ENCODE peak calls at places on chromosomes 1 and 21, in ten cellular contexts. G, R, Q, X, T, B, P, Z, I and S are unnamed samples.

GRCh38 chr1:153312569-153313186 is at the start of gene PGLYRP3:
- DNase-seq in G (no peak), R (peak), Q (no peak), X (no peak), T (no peak), B (no peak), P (peak), Z (peak), I (no peak), S (no peak)

GRCh38 chr21:17660449-17660848 is 47.7 kb upstream of the BTG3 start:
- DNase-seq in G (no peak), R (no peak), Q (no peak), X (no peak), T (no peak), B (no peak), P (no peak), Z (no peak), I (no peak), S (no peak)

GRCh38 chr1:11893907-11894251 is 32.3 kb downstream of the KIAA2013 start:
- DNase-seq in G (no peak), R (no peak), Q (peak), X (peak), T (no peak), B (peak), P (peak), Z (peak), I (no peak), S (peak)

GRCh38 chr1:53129891-53130597 is 12.4 kb downstream of the SLC1A7 start:
- DNase-seq in G (peak), R (no peak), Q (no peak), X (no peak), T (no peak), B (peak), P (no peak), Z (no peak), I (peak), S (peak)

GRCh38 chr21:34886554-34887385 is 162.3 kb downstream of the RUNX1 start:
- DNase-seq in G (no peak), R (peak), Q (peak), X (peak), T (no peak), B (peak), P (peak), Z (no peak), I (peak), S (peak)

GRCh38 chr1:167227934-167228378 is 7.3 kb downstream of the POU2F1 start:
- DNase-seq in G (no peak), R (no peak), Q (no peak), X (peak), T (no peak), B (no peak), P (peak), Z (no peak), I (no peak), S (no peak)

GRCh38 chr1:59249738-59250137 is 47.2 kb upstream of the FGGY start:
- DNase-seq in G (no peak), R (no peak), Q (no peak), X (no peak), T (no peak), B (no peak), P (no peak), Z (no peak), I (no peak), S (no peak)

GRCh38 chr1:200546577-200546976 is 74.0 kb downstream of the KIF14 start:
- DNase-seq in G (no peak), R (no peak), Q (no peak), X (no peak), T (no peak), B (no peak), P (no peak), Z (no peak), I (no peak), S (no peak)

GRCh38 chr1:182484531-182485257 is 34.7 kb downstream of the RGSL1 start:
- DNase-seq in G (no peak), R (no peak), Q (no peak), X (peak), T (no peak), B (peak), P (peak), Z (peak), I (no peak), S (peak)

GRCh38 chr1:222331340-222331739 is 216.6 kb downstream of the HHIPL2 start:
- DNase-seq in G (no peak), R (no peak), Q (no peak), X (no peak), T (no peak), B (no peak), P (no peak), Z (no peak), I (no peak), S (no peak)

GRCh38 chr21:34807146-34807880 is 138.5 kb downstream of the CLIC6 start:
- DNase-seq in G (no peak), R (no peak), Q (peak), X (no peak), T (no peak), B (peak), P (no peak), Z (no peak), I (no peak), S (no peak)

GRCh38 chr1:41404308-41404755 is 43.1 kb downstream of the FOXO6 start:
- DNase-seq in G (no peak), R (no peak), Q (peak), X (peak), T (no peak), B (no peak), P (peak), Z (no peak), I (no peak), S (no peak)

GRCh38 chr1:7298749-7299151 is 472.3 kb upstream of the VAMP3 start:
- DNase-seq in G (no peak), R (peak), Q (peak), X (no peak), T (no peak), B (no peak), P (no peak), Z (no peak), I (no peak), S (no peak)

GRCh38 chr1:245549981-245550701 is 395.4 kb downstream of the KIF26B start:
- DNase-seq in G (no peak), R (no peak), Q (peak), X (no peak), T (no peak), B (no peak), P (peak), Z (no peak), I (no peak), S (no peak)

GRCh38 chr1:181391297-181391905 is 91.9 kb upstream of the CACNA1E start:
- DNase-seq in G (no peak), R (no peak), Q (no peak), X (no peak), T (no peak), B (no peak), P (peak), Z (no peak), I (no peak), S (no peak)

GRCh38 chr1:185835191-185835590 is 101.0 kb downstream of the HMCN1 start:
- DNase-seq in G (no peak), R (no peak), Q (no peak), X (no peak), T (no peak), B (no peak), P (no peak), Z (no peak), I (no peak), S (no peak)

GRCh38 chr1:248730507-248731335 is 24.8 kb downstream of the LYPD8 start:
- DNase-seq in G (no peak), R (no peak), Q (no peak), X (no peak), T (no peak), B (no peak), P (no peak), Z (no peak), I (no peak), S (no peak)

GRCh38 chr1:94486990-94487389 is 54.6 kb downstream of the F3 start:
- DNase-seq in G (no peak), R (no peak), Q (no peak), X (no peak), T (no peak), B (no peak), P (no peak), Z (no peak), I (no peak), S (no peak)

GRCh38 chr1:221101792-221102191 is 222.5 kb downstream of the HLX start:
- DNase-seq in G (no peak), R (no peak), Q (no peak), X (no peak), T (no peak), B (no peak), P (no peak), Z (no peak), I (no peak), S (no peak)

GRCh38 chr1:12548279-12549105 is 69.5 kb downstream of the DHRS3 start:
- DNase-seq in G (peak), R (no peak), Q (no peak), X (no peak), T (no peak), B (no peak), P (no peak), Z (no peak), I (peak), S (no peak)

GRCh38 chr1:54310439-54311328 is 95.5 kb downstream of the SSBP3 start:
- DNase-seq in G (no peak), R (no peak), Q (peak), X (peak), T (no peak), B (peak), P (peak), Z (peak), I (no peak), S (no peak)

GRCh38 chr21:31670065-31670464 is 10.6 kb downstream of the SOD1 start:
- DNase-seq in G (no peak), R (no peak), Q (no peak), X (no peak), T (no peak), B (no peak), P (no peak), Z (no peak), I (no peak), S (no peak)

GRCh38 chr1:81398041-81398440 is 402.7 kb upstream of the ADGRL2 start:
- DNase-seq in G (no peak), R (no peak), Q (no peak), X (no peak), T (no peak), B (no peak), P (no peak), Z (no peak), I (no peak), S (no peak)

GRCh38 chr1:67749844-67750689 is 65.1 kb downstream of the GADD45A start:
- DNase-seq in G (no peak), R (no peak), Q (peak), X (peak), T (no peak), B (peak), P (peak), Z (peak), I (no peak), S (no peak)

GRCh38 chr1:245345191-245345884 is 190.6 kb downstream of the KIF26B start:
- DNase-seq in G (no peak), R (no peak), Q (no peak), X (no peak), T (no peak), B (no peak), P (peak), Z (no peak), I (peak), S (peak)

GRCh38 chr1:161198877-161199431 is at the start of gene ADAMTS4:
- DNase-seq in G (no peak), R (no peak), Q (peak), X (no peak), T (no peak), B (no peak), P (peak), Z (no peak), I (peak), S (peak)

GRCh38 chr1:153651771-153652170 is 6.7 kb upstream of the SNAPIN start:
- DNase-seq in G (no peak), R (no peak), Q (no peak), X (no peak), T (no peak), B (no peak), P (no peak), Z (no peak), I (peak), S (no peak)

GRCh38 chr1:211468595-211468994 is 23.4 kb downstream of the RD3 start:
- DNase-seq in G (no peak), R (no peak), Q (peak), X (no peak), T (no peak), B (no peak), P (no peak), Z (no peak), I (peak), S (no peak)

GRCh38 chr1:161021959-161022332 is 994 bp upstream of the F11R start:
- DNase-seq in G (no peak), R (no peak), Q (no peak), X (no peak), T (no peak), B (no peak), P (no peak), Z (no peak), I (no peak), S (no peak)

GRCh38 chr21:41407541-41408460 is 18.2 kb upstream of the MX1 start:
- DNase-seq in G (no peak), R (no peak), Q (no peak), X (no peak), T (no peak), B (no peak), P (no peak), Z (no peak), I (no peak), S (no peak)

GRCh38 chr1:17011439-17012307 is at the start of gene ATP13A2:
- DNase-seq in G (peak), R (no peak), Q (peak), X (peak), T (no peak), B (peak), P (peak), Z (peak), I (peak), S (peak)
- TF ChIP-seq POLR2AphosphoS5 in G (no peak), R (peak), Q (peak), X (no peak), T (no peak), B (no peak), P (peak), Z (peak), I (no peak), S (peak)

GRCh38 chr21:36949171-36950141 is 17.0 kb downstream of the HLCS start:
- DNase-seq in G (no peak), R (no peak), Q (no peak), X (no peak), T (no peak), B (no peak), P (peak), Z (no peak), I (no peak), S (no peak)

GRCh38 chr21:36945496-36946138 is 20.9 kb downstream of the HLCS start:
- DNase-seq in G (no peak), R (no peak), Q (no peak), X (no peak), T (no peak), B (no peak), P (no peak), Z (no peak), I (no peak), S (no peak)

GRCh38 chr21:36946949-36947371 is 19.5 kb downstream of the HLCS start:
- DNase-seq in G (no peak), R (no peak), Q (no peak), X (no peak), T (no peak), B (no peak), P (peak), Z (no peak), I (no peak), S (no peak)

GRCh38 chr21:36948686-36949085 is 17.8 kb downstream of the HLCS start:
- DNase-seq in G (no peak), R (no peak), Q (no peak), X (no peak), T (no peak), B (no peak), P (no peak), Z (no peak), I (no peak), S (no peak)
- H3K4me3 ChIP-seq in G (no peak), R (no peak), Q (no peak), X (no peak), T (no peak), B (no peak), P (no peak), Z (no peak), I (no peak), S (no peak)

GRCh38 chr21:38834725-38835124 is 29.0 kb downstream of the ETS2 start:
- DNase-seq in G (no peak), R (no peak), Q (no peak), X (no peak), T (peak), B (no peak), P (no peak), Z (no peak), I (no peak), S (no peak)

GRCh38 chr21:38830667-38831525 is 25.2 kb downstream of the ETS2 start:
- DNase-seq in G (no peak), R (no peak), Q (no peak), X (no peak), T (peak), B (no peak), P (no peak), Z (no peak), I (no peak), S (peak)

GRCh38 chr21:38832664-38833063 is 26.9 kb downstream of the ETS2 start:
- DNase-seq in G (no peak), R (no peak), Q (no peak), X (no peak), T (peak), B (no peak), P (no peak), Z (no peak), I (no peak), S (no peak)

GRCh38 chr21:38833122-38833521 is 27.4 kb downstream of the ETS2 start:
- DNase-seq in G (no peak), R (no peak), Q (no peak), X (no peak), T (peak), B (no peak), P (no peak), Z (no peak), I (no peak), S (no peak)

GRCh38 chr21:38831526-38832467 is 26.1 kb downstream of the ETS2 start:
- DNase-seq in G (no peak), R (peak), Q (peak), X (peak), T (peak), B (peak), P (no peak), Z (peak), I (peak), S (no peak)
- H3K27ac ChIP-seq in G (peak), R (peak), Q (no peak), X (peak), T (peak), B (peak), P (no peak), Z (no peak), I (peak), S (peak)

GRCh38 chr1:177306981-177307380 is 136.2 kb downstream of the BRINP2 start:
- DNase-seq in G (no peak), R (no peak), Q (no peak), X (no peak), T (no peak), B (no peak), P (no peak), Z (no peak), I (no peak), S (no peak)

GRCh38 chr1:177306019-177306415 is 135.3 kb downstream of the BRINP2 start:
- DNase-seq in G (no peak), R (peak), Q (no peak), X (no peak), T (no peak), B (no peak), P (no peak), Z (no peak), I (no peak), S (no peak)

GRCh38 chr1:177301425-177302124 is 130.8 kb downstream of the BRINP2 start:
- DNase-seq in G (no peak), R (no peak), Q (no peak), X (no peak), T (no peak), B (no peak), P (no peak), Z (no peak), I (no peak), S (no peak)

GRCh38 chr1:177305040-177306018 is 134.6 kb downstream of the BRINP2 start:
- DNase-seq in G (no peak), R (peak), Q (no peak), X (no peak), T (no peak), B (no peak), P (no peak), Z (no peak), I (no peak), S (no peak)

DNA sequence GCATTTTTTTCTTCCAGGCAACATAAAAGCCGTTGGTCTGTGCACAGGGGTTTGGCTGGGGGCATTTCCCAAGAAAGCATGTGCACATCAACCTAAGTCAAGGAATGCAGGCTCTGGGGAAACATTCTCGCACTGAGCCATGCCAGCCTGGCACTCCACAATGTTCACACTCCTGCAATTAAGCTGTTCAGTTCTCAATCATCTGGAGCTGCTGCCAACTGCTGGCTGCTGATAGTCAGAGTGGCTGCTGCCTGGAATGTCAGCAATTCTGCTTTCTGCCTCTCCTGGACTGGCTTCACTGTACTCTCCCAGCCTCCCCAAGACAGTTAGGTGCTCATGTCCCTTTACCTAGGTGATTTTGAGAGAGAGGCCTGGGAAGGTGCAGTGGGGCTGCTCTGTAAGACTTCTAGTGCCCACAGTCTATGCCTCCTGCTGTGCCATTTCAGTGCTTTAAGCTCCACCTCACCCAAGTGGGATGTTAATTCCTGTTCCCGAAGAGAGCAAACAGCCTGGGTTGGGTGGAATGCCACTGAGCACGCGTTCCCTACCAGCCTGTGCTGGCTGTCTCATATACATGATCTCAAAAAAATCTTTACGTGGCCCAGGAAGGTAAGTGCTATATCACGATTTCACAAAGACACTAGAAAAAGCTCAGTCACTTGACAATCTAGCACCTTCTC is 131.7 kb downstream of the BRINP2 start:
- DNase-seq in G (no peak), R (peak), Q (no peak), X (no peak), T (no peak), B (peak), P (peak), Z (no peak), I (no peak), S (no peak)
- TF ChIP-seq POLR2AphosphoS5 in G (no peak), R (no peak), Q (no peak), X (no peak), T (no peak), B (no peak), P (no peak), Z (no peak), I (no peak), S (no peak)

GRCh38 chr1:115069626-115070308 is 19.5 kb downstream of the TSPAN2 start:
- DNase-seq in G (no peak), R (no peak), Q (no peak), X (no peak), T (no peak), B (no peak), P (no peak), Z (no peak), I (no peak), S (no peak)

GRCh38 chr1:115069186-115069585 is 20.1 kb downstream of the TSPAN2 start:
- DNase-seq in G (no peak), R (no peak), Q (no peak), X (no peak), T (no peak), B (no peak), P (no peak), Z (no peak), I (peak), S (no peak)

GRCh38 chr1:115065021-115065420 is 24.3 kb downstream of the TSPAN2 start:
- DNase-seq in G (no peak), R (no peak), Q (no peak), X (no peak), T (no peak), B (no peak), P (no peak), Z (no peak), I (no peak), S (no peak)

GRCh38 chr1:115068780-115069179 is 20.5 kb downstream of the TSPAN2 start:
- DNase-seq in G (no peak), R (no peak), Q (no peak), X (no peak), T (no peak), B (no peak), P (no peak), Z (no peak), I (no peak), S (no peak)

DNA sequence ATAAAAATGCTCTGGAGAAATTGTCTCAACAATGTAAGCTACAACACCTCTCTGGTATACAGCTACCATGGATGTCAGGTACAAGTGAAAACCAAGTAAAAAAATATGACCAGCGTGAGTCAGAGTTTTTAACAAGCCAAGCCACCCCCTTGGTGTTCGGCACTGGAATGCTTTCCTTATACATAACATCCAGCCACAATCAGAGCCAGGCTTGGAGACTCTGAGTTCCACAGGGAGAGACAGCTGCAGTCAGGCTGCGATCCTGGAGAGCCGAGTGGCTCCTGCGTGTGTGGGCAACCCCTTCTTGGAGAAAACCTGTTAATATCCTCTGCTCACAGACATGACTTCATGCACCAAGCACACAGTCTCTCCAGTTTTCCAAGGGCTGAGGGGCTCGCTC is 21.8 kb downstream of the TSPAN2 start:
- DNase-seq in G (no peak), R (no peak), Q (no peak), X (no peak), T (no peak), B (no peak), P (no peak), Z (no peak), I (peak), S (no peak)
- H3K4me3 ChIP-seq in G (no peak), R (no peak), Q (no peak), X (no peak), T (no peak), B (no peak), P (no peak), Z (no peak), I (no peak), S (no peak)